ENCODE peak calls at places on chromosomes 7 and 10, in five cellular contexts. One of them, this sample, is unnamed.

GRCh38 chr7:73761854-73762658 is 8.0 kb downstream of the CLDN3 start:
- DNase-seq in transverse colon: no peak
- DNase-seq in GM12891: no peak
- DNase-seq in stomach: no peak
- DNase-seq in endothelial cell of umbilical vein: no peak
- DNase-seq in this sample: no peak

GRCh38 chr7:40755438-40755837 is 620.6 kb downstream of the SUGCT start:
- DNase-seq in transverse colon: no peak
- DNase-seq in GM12891: no peak
- DNase-seq in stomach: no peak
- DNase-seq in endothelial cell of umbilical vein: no peak
- DNase-seq in this sample: no peak

GRCh38 chr7:100546868-100547800 is 8.1 kb downstream of the AGFG2 start:
- DNase-seq in transverse colon: peak
- DNase-seq in GM12891: no peak
- DNase-seq in stomach: no peak
- DNase-seq in endothelial cell of umbilical vein: peak
- DNase-seq in this sample: no peak

GRCh38 chr7:128201067-128201689 is 39.9 kb upstream of the LEP start:
- DNase-seq in transverse colon: no peak
- DNase-seq in GM12891: no peak
- DNase-seq in stomach: no peak
- DNase-seq in endothelial cell of umbilical vein: no peak
- DNase-seq in this sample: no peak

GRCh38 chr7:134444198-134444960 is 14.5 kb downstream of the AKR1B1 start:
- DNase-seq in transverse colon: no peak
- DNase-seq in GM12891: no peak
- DNase-seq in stomach: no peak
- DNase-seq in endothelial cell of umbilical vein: no peak
- DNase-seq in this sample: no peak

GRCh38 chr7:107372298-107372697 is 97.6 kb upstream of the GPR22 start:
- DNase-seq in transverse colon: no peak
- DNase-seq in GM12891: no peak
- DNase-seq in stomach: no peak
- DNase-seq in endothelial cell of umbilical vein: no peak
- DNase-seq in this sample: no peak

GRCh38 chr10:75261813-75262725 is 26.3 kb upstream of the COMTD1 start:
- DNase-seq in transverse colon: no peak
- DNase-seq in GM12891: no peak
- DNase-seq in stomach: no peak
- DNase-seq in endothelial cell of umbilical vein: no peak
- DNase-seq in this sample: no peak

GRCh38 chr7:106957766-106958165 is 86.7 kb upstream of the PRKAR2B start:
- DNase-seq in transverse colon: no peak
- DNase-seq in GM12891: no peak
- DNase-seq in stomach: no peak
- DNase-seq in endothelial cell of umbilical vein: no peak
- DNase-seq in this sample: no peak

GRCh38 chr10:3825862-3826351 is 40.9 kb upstream of the KLF6 start:
- DNase-seq in transverse colon: no peak
- DNase-seq in GM12891: no peak
- DNase-seq in stomach: no peak
- DNase-seq in endothelial cell of umbilical vein: no peak
- DNase-seq in this sample: no peak

GRCh38 chr10:44569193-44570091 is 184.5 kb upstream of the CXCL12 start:
- DNase-seq in transverse colon: no peak
- DNase-seq in GM12891: no peak
- DNase-seq in stomach: no peak
- DNase-seq in endothelial cell of umbilical vein: peak
- DNase-seq in this sample: no peak

GRCh38 chr7:20330797-20331230 is at the start of gene ITGB8:
- DNase-seq in transverse colon: no peak
- DNase-seq in GM12891: peak
- DNase-seq in stomach: peak
- DNase-seq in endothelial cell of umbilical vein: peak
- DNase-seq in this sample: peak

DNA sequence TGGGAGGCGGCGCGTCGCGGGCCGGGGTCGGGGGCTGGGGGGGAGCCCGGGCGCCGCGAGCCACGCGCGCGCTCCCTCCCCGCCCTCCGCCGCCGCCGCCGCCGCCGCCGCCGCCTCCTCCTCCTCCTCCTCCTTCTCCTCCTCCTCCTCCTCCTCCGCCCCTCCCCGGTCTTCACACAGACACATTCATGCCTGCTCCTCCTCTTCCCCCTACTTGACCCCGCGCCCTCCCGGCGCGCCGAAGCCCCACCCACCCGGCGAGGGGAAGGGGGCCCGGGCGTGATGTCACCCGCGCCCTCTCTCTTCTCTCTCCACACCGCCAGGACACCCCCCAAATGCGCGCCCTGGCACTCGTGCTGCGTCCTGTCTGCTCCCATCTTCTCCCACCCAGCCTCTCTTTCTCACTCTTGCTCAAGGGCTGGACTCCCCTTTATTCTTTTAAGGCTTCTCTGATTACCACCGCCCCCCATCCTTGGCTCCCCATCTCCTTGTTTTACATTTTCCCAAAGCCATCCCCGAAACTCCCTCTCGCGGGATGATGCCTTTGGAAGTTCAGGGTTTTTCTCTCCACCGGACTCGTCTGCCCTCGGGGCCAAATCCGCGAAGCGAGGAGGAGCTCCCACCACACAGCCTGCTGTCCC is 1.0 kb upstream of the GLI3 start:
- DNase-seq in transverse colon: peak
- DNase-seq in GM12891: no peak
- DNase-seq in stomach: no peak
- DNase-seq in endothelial cell of umbilical vein: peak
- DNase-seq in this sample: no peak
- TF ChIP-seq POLR2A in transverse colon: no peak
- TF ChIP-seq POLR2A in GM12891: no peak
- TF ChIP-seq POLR2A in stomach: no peak
- TF ChIP-seq POLR2A in endothelial cell of umbilical vein: no peak
- TF ChIP-seq POLR2A in this sample: no peak

GRCh38 chr7:94004024-94004945 is at the start of gene BET1:
- DNase-seq in transverse colon: peak
- DNase-seq in GM12891: peak
- DNase-seq in stomach: peak
- DNase-seq in endothelial cell of umbilical vein: peak
- DNase-seq in this sample: peak
- TF ChIP-seq POLR2A in transverse colon: peak
- TF ChIP-seq POLR2A in GM12891: peak
- TF ChIP-seq POLR2A in stomach: no peak
- TF ChIP-seq POLR2A in endothelial cell of umbilical vein: peak
- TF ChIP-seq POLR2A in this sample: peak

GRCh38 chr7:123327661-123328060 is 127.9 kb upstream of the SLC13A1 start:
- DNase-seq in transverse colon: no peak
- DNase-seq in GM12891: no peak
- DNase-seq in stomach: no peak
- DNase-seq in endothelial cell of umbilical vein: no peak
- DNase-seq in this sample: no peak

GRCh38 chr7:123323689-123324088 is 123.9 kb upstream of the SLC13A1 start:
- DNase-seq in transverse colon: no peak
- DNase-seq in GM12891: no peak
- DNase-seq in stomach: no peak
- DNase-seq in endothelial cell of umbilical vein: no peak
- DNase-seq in this sample: no peak

GRCh38 chr7:123329988-123330643 is 130.3 kb upstream of the SLC13A1 start:
- DNase-seq in transverse colon: no peak
- DNase-seq in GM12891: no peak
- DNase-seq in stomach: no peak
- DNase-seq in endothelial cell of umbilical vein: no peak
- DNase-seq in this sample: no peak

GRCh38 chr7:123319911-123320310 is 120.1 kb upstream of the SLC13A1 start:
- DNase-seq in transverse colon: no peak
- DNase-seq in GM12891: no peak
- DNase-seq in stomach: no peak
- DNase-seq in endothelial cell of umbilical vein: no peak
- DNase-seq in this sample: no peak

GRCh38 chr7:123324283-123324682 is 124.5 kb upstream of the SLC13A1 start:
- DNase-seq in transverse colon: no peak
- DNase-seq in GM12891: no peak
- DNase-seq in stomach: no peak
- DNase-seq in endothelial cell of umbilical vein: no peak
- DNase-seq in this sample: no peak
- TF ChIP-seq POLR2A in transverse colon: no peak
- TF ChIP-seq POLR2A in GM12891: no peak
- TF ChIP-seq POLR2A in stomach: no peak
- TF ChIP-seq POLR2A in endothelial cell of umbilical vein: no peak
- TF ChIP-seq POLR2A in this sample: no peak

DNA sequence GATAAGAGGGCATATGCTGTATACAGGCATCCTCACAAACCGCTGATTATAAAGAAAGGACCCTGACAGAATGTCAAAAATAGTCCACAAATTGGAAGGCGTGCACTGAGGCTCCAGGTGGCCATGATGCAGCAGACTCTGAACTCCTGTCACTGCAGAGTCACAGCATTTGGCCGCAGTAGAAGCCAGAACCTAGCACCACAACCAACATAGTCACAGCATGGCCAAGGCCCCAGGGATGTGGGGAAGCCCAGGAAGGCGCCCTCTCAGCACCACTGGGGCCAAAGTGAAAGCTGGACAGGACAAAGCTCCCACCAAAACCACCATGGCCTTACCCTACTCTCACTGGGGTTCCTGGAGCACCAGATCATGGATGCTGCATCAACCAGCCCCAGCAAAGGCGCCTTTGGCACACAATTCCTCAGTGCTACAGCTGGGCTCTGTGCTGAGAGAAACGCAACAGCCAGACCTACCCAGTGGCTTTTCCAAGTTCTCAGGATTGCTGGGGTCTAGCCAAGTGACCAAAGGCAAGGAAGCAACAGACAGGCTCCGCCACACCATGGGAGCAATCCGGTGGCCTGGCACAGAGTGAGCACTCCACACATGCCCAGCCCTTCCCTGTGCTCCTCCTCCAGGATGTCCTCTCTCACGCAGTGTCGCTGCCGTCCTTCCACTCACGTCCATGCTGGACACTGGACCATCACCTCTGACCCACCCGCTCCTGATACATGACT is 60.2 kb downstream of the STK17A start:
- DNase-seq in transverse colon: no peak
- DNase-seq in GM12891: no peak
- DNase-seq in stomach: no peak
- DNase-seq in endothelial cell of umbilical vein: no peak
- DNase-seq in this sample: peak
- TF ChIP-seq POLR2A in transverse colon: no peak
- TF ChIP-seq POLR2A in GM12891: no peak
- TF ChIP-seq POLR2A in stomach: no peak
- TF ChIP-seq POLR2A in endothelial cell of umbilical vein: peak
- TF ChIP-seq POLR2A in this sample: no peak

This sample was measured in spleen.